ENCODE peak calls at places on chromosomes 2 and 18, in nine cellular contexts. H, S, O, Y, W, P, E, F and X are unnamed samples.

GRCh38 chr2:86420913-86421312 is 20.3 kb upstream of the KDM3A start:
- DNase-seq in H (no peak), S (no peak), O (no peak), Y (peak), W (no peak), P (no peak), E (no peak), F (no peak), X (no peak)

GRCh38 chr2:27133195-27133875 is 1.1 kb downstream of the PREB start:
- DNase-seq in H (no peak), S (no peak), O (no peak), Y (peak), W (no peak), P (no peak), E (no peak), F (no peak), X (no peak)

GRCh38 chr2:38474833-38475566 is 97.9 kb upstream of the ATL2 start:
- DNase-seq in H (no peak), S (no peak), O (peak), Y (no peak), W (no peak), P (no peak), E (no peak), F (no peak), X (no peak)

GRCh38 chr2:149744845-149745244 is 157.3 kb upstream of the MMADHC start:
- DNase-seq in H (no peak), S (no peak), O (no peak), Y (no peak), W (no peak), P (no peak), E (no peak), F (no peak), X (no peak)

GRCh38 chr2:64988420-64989125 is 626 bp upstream of the SLC1A4 start:
- DNase-seq in H (peak), S (peak), O (peak), Y (peak), W (peak), P (peak), E (peak), F (peak), X (peak)

GRCh38 chr2:156797832-156798231 is 361.7 kb downstream of the GPD2 start:
- DNase-seq in H (no peak), S (no peak), O (no peak), Y (no peak), W (no peak), P (no peak), E (no peak), F (no peak), X (no peak)

GRCh38 chr2:120562218-120563005 is 173.3 kb upstream of the GLI2 start:
- DNase-seq in H (no peak), S (no peak), O (no peak), Y (no peak), W (no peak), P (no peak), E (no peak), F (no peak), X (no peak)

GRCh38 chr2:171317492-171318125 is 116.2 kb downstream of the METTL8 start:
- DNase-seq in H (no peak), S (no peak), O (no peak), Y (no peak), W (no peak), P (no peak), E (no peak), F (no peak), X (peak)

GRCh38 chr2:8252997-8253694 is 428.7 kb upstream of the ID2 start:
- DNase-seq in H (no peak), S (no peak), O (no peak), Y (no peak), W (no peak), P (no peak), E (no peak), F (no peak), X (no peak)

GRCh38 chr2:69565431-69565839 is 78.1 kb downstream of the AAK1 start:
- DNase-seq in H (peak), S (peak), O (peak), Y (peak), W (peak), P (peak), E (peak), F (no peak), X (no peak)

GRCh38 chr2:238890131-238890530 is 42.2 kb downstream of the TWIST2 start:
- DNase-seq in H (no peak), S (no peak), O (no peak), Y (no peak), W (no peak), P (no peak), E (peak), F (no peak), X (no peak)

GRCh38 chr2:104849618-104850097 is 4.3 kb upstream of the POU3F3 start:
- DNase-seq in H (no peak), S (peak), O (peak), Y (peak), W (peak), P (peak), E (peak), F (no peak), X (peak)

GRCh38 chr2:15059870-15060617 is 427.5 kb downstream of the LRATD1 start:
- DNase-seq in H (no peak), S (no peak), O (no peak), Y (no peak), W (no peak), P (no peak), E (no peak), F (no peak), X (no peak)

GRCh38 chr2:234703258-234703657 is 206.4 kb upstream of the ARL4C start:
- DNase-seq in H (no peak), S (no peak), O (no peak), Y (no peak), W (no peak), P (no peak), E (no peak), F (no peak), X (no peak)

GRCh38 chr2:234701421-234701820 is 204.5 kb upstream of the ARL4C start:
- DNase-seq in H (no peak), S (peak), O (no peak), Y (no peak), W (no peak), P (no peak), E (no peak), F (peak), X (no peak)

GRCh38 chr2:234702731-234703225 is 205.9 kb upstream of the ARL4C start:
- DNase-seq in H (no peak), S (no peak), O (no peak), Y (no peak), W (no peak), P (no peak), E (no peak), F (peak), X (no peak)

GRCh38 chr2:234699456-234699855 is 202.6 kb upstream of the ARL4C start:
- DNase-seq in H (no peak), S (peak), O (no peak), Y (no peak), W (no peak), P (no peak), E (no peak), F (no peak), X (no peak)

GRCh38 chr2:234701841-234702240 is 205.0 kb upstream of the ARL4C start:
- DNase-seq in H (no peak), S (peak), O (no peak), Y (no peak), W (no peak), P (no peak), E (no peak), F (peak), X (no peak)
- H3K4me3 ChIP-seq in H (no peak), S (no peak), O (no peak), Y (no peak), W (no peak), P (no peak), E (no peak), F (no peak), X (no peak)

GRCh38 chr2:191347881-191348280 is 102.7 kb downstream of the MYO1B start:
- DNase-seq in H (no peak), S (no peak), O (no peak), Y (no peak), W (no peak), P (no peak), E (no peak), F (no peak), X (no peak)

GRCh38 chr2:191351921-191352320 is 106.7 kb downstream of the MYO1B start:
- DNase-seq in H (no peak), S (no peak), O (no peak), Y (no peak), W (no peak), P (no peak), E (no peak), F (no peak), X (no peak)

GRCh38 chr2:191350826-191351225 is 105.6 kb downstream of the MYO1B start:
- DNase-seq in H (no peak), S (no peak), O (no peak), Y (no peak), W (no peak), P (no peak), E (no peak), F (no peak), X (no peak)

GRCh38 chr2:191351298-191351697 is 106.1 kb downstream of the MYO1B start:
- DNase-seq in H (no peak), S (no peak), O (no peak), Y (no peak), W (no peak), P (no peak), E (no peak), F (no peak), X (no peak)

DNA sequence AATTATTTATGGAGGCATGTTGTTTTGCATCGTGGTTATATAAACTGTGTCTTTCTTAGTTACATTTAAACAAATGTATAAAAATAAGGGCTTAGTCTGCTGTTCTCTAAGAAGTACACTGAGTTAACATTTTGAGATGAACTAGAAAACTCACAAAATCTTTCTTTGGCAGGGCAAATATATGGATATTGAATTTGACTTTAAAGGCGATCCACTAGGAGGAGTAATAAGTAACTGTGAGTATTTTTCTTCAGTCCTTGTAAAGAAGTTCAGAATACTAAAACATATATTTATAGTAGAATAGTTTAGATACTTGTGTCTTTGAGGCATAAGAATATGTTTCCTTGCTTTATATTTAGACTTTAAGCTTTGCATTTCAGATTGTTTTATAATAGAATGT is 104.8 kb downstream of the MYO1B start:
- DNase-seq in H (no peak), S (no peak), O (no peak), Y (no peak), W (no peak), P (no peak), E (no peak), F (no peak), X (no peak)
- TF ChIP-seq CTCF in H (no peak), S (no peak), O (no peak), Y (no peak), W (no peak), P (no peak), E (no peak), F (no peak), X (no peak)

GRCh38 chr2:5145053-5145452 is 547.1 kb upstream of the SOX11 start:
- DNase-seq in H (no peak), S (no peak), O (no peak), Y (no peak), W (no peak), P (no peak), E (no peak), F (no peak), X (no peak)

GRCh38 chr2:5144159-5144558 is 548.0 kb upstream of the SOX11 start:
- DNase-seq in H (no peak), S (no peak), O (no peak), Y (no peak), W (no peak), P (no peak), E (no peak), F (no peak), X (no peak)

GRCh38 chr2:5145801-5146200 is 546.4 kb upstream of the SOX11 start:
- DNase-seq in H (no peak), S (no peak), O (no peak), Y (no peak), W (no peak), P (no peak), E (no peak), F (no peak), X (no peak)

GRCh38 chr2:5140367-5140766 is 551.8 kb upstream of the SOX11 start:
- DNase-seq in H (no peak), S (no peak), O (no peak), Y (no peak), W (no peak), P (no peak), E (no peak), F (no peak), X (no peak)
- H3K4me3 ChIP-seq in H (no peak), S (no peak), O (no peak), Y (no peak), W (no peak), P (no peak), E (no peak), F (no peak), X (no peak)

GRCh38 chr18:30527226-30527625 is 515.3 kb downstream of the DSC3 start:
- DNase-seq in H (no peak), S (no peak), O (no peak), Y (no peak), W (no peak), P (no peak), E (no peak), F (no peak), X (no peak)
- TF ChIP-seq CTCF in H (no peak), S (no peak), O (no peak), Y (no peak), W (no peak), P (no peak), E (no peak), F (no peak), X (no peak)

DNA sequence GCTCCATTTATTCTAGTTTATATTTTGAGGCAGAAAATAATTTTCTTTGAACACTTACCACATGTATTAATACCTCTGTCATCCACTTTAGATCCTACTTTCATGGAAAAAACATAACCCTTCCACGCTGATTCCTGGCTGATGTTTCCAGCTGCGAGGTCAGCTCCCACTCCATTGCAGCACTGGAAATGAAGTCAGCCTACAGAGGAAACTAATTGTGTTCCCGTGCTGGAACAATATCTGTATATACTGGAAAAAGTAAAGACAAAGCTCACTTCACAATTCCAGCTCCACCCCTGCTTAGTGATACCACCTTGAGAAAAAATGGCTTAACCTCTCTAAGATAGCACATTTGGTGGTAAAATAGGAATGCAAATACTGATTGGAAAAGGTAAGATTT is 89.8 kb downstream of the TRIB2 start:
- DNase-seq in H (no peak), S (no peak), O (no peak), Y (no peak), W (no peak), P (no peak), E (no peak), F (no peak), X (no peak)
- H3K4me3 ChIP-seq in H (no peak), S (no peak), O (no peak), Y (no peak), W (no peak), P (no peak), E (no peak), F (no peak), X (no peak)

DNA sequence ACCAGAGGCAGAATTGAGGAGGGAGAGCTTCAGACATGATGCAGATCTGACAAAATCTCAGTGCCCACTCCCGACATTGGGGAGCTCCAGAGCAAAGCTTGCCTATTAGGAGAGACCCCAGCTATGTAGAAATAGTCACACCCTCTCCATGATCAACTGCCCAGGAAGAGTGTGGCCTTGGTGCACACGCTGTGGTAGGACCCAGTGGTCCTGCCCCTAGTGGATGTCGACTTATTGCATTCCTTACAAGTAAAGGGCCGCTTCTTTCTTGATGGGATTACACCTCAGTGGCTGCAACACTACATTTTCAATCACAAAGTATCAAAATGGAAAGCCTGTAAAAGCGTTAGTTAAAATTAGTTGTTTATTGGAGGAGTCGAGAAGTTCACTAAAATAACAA is 64.2 kb downstream of the VRK2 start:
- DNase-seq in H (no peak), S (no peak), O (no peak), Y (no peak), W (peak), P (no peak), E (no peak), F (no peak), X (no peak)
- TF ChIP-seq CTCF in H (no peak), S (no peak), O (no peak), Y (no peak), W (peak), P (no peak), E (no peak), F (no peak), X (peak)

GRCh38 chr2:54579682-54580349 is 123.7 kb downstream of the SPTBN1 start:
- DNase-seq in H (peak), S (no peak), O (peak), Y (no peak), W (no peak), P (no peak), E (no peak), F (peak), X (no peak)

GRCh38 chr2:54577944-54578667 is 122.0 kb downstream of the SPTBN1 start:
- DNase-seq in H (no peak), S (no peak), O (no peak), Y (no peak), W (no peak), P (no peak), E (no peak), F (no peak), X (no peak)

GRCh38 chr2:54577035-54577434 is 120.9 kb downstream of the SPTBN1 start:
- DNase-seq in H (no peak), S (no peak), O (peak), Y (no peak), W (no peak), P (no peak), E (no peak), F (no peak), X (no peak)

GRCh38 chr2:54579061-54579681 is 123.0 kb downstream of the SPTBN1 start:
- DNase-seq in H (no peak), S (no peak), O (no peak), Y (no peak), W (no peak), P (no peak), E (no peak), F (no peak), X (no peak)

GRCh38 chr2:54578668-54579045 is 122.5 kb downstream of the SPTBN1 start:
- DNase-seq in H (no peak), S (no peak), O (no peak), Y (no peak), W (no peak), P (no peak), E (no peak), F (no peak), X (no peak)
- H3K4me3 ChIP-seq in H (no peak), S (no peak), O (no peak), Y (no peak), W (no peak), P (no peak), E (no peak), F (no peak), X (no peak)

GRCh38 chr2:108383146-108383830 is 5.5 kb downstream of the SULT1C4 start:
- DNase-seq in H (no peak), S (no peak), O (no peak), Y (no peak), W (peak), P (no peak), E (no peak), F (no peak), X (no peak)
- TF ChIP-seq CTCF in H (no peak), S (no peak), O (no peak), Y (no peak), W (no peak), P (no peak), E (no peak), F (no peak), X (no peak)

GRCh38 chr2:151357359-151357758 is at the start of gene TNFAIP6:
- DNase-seq in H (no peak), S (no peak), O (no peak), Y (no peak), W (peak), P (no peak), E (no peak), F (no peak), X (no peak)
- H3K4me3 ChIP-seq in H (no peak), S (no peak), O (no peak), Y (no peak), W (peak), P (no peak), E (no peak), F (no peak), X (no peak)